ENCODE peak calls at places on chromosomes 5 and 9, in five cellular contexts. D is prostate gland, O is GM23248, N is MM.1S, C is sigmoid colon. R is an unnamed sample.

GRCh38 chr9:78158286-78158685 is 77.6 kb upstream of the CEP78 start:
- DNase-seq in O (no peak), D (no peak), N (no peak), C (no peak), R (no peak)

GRCh38 chr9:127344373-127344995 is 52.5 kb upstream of the SLC2A8 start:
- DNase-seq in C (no peak), D (no peak), N (no peak), O (peak; percentile 30), R (no peak)

GRCh38 chr9:3794005-3794404 is 268.2 kb upstream of the RFX3 start:
- DNase-seq in O (no peak), N (no peak), C (no peak), D (no peak), R (no peak)

GRCh38 chr9:16867571-16868311 is 2.7 kb downstream of the BNC2 start:
- DNase-seq in C (peak; percentile 82), N (no peak), O (peak; percentile 70), D (peak; percentile 10), R (no peak)

GRCh38 chr5:139236479-139236878 is 38.3 kb upstream of the SIL1 start:
- DNase-seq in D (no peak), C (no peak), O (no peak), N (no peak), R (no peak)

GRCh38 chr5:141605523-141606277 is 13.1 kb downstream of the DIAPH1 start:
- DNase-seq in D (no peak), C (peak; percentile 72), N (peak; percentile 95), O (no peak), R (no peak)

GRCh38 chr9:20526500-20527319 is 95.6 kb downstream of the MLLT3 start:
- DNase-seq in C (no peak), N (no peak), D (no peak), O (peak; percentile 33), R (no peak)

GRCh38 chr9:93192721-93193372 is 8.9 kb downstream of the WNK2 start:
- DNase-seq in D (no peak), N (no peak), O (no peak), C (no peak), R (no peak)

GRCh38 chr9:134205636-134206316 is 41.4 kb upstream of the RNU6ATAC start:
- DNase-seq in C (peak; percentile 78), N (no peak), O (peak; percentile 90), D (no peak), R (no peak)

GRCh38 chr9:108130896-108131295 is 641.3 kb upstream of the KLF4 start:
- DNase-seq in C (no peak), O (no peak), N (no peak), D (peak; percentile 51), R (no peak)

GRCh38 chr5:177476531-177477233 is 3.2 kb upstream of the DBN1 start:
- DNase-seq in C (peak; percentile 95), N (no peak), O (peak; percentile 70), D (no peak), R (no peak)

GRCh38 chr5:9212605-9213004 is 333.3 kb downstream of the SEMA5A start:
- DNase-seq in N (no peak), O (peak; percentile 55), C (no peak), D (no peak), R (no peak)

GRCh38 chr9:37956423-37956820 is 52.5 kb upstream of the SLC25A51 start:
- DNase-seq in D (no peak), N (no peak), C (no peak), O (no peak), R (no peak)

GRCh38 chr5:86814315-86814714 is 196.6 kb downstream of the COX7C start:
- DNase-seq in C (no peak), N (no peak), D (no peak), O (no peak), R (no peak)

GRCh38 chr9:3509926-3510325 is 15.9 kb downstream of the RFX3 start:
- DNase-seq in C (no peak), N (no peak), D (no peak), O (no peak), R (no peak)

GRCh38 chr5:73591102-73591695 is 25.7 kb downstream of the UTP15 start:
- DNase-seq in D (peak; percentile 82), O (peak; percentile 89), N (peak; percentile 68), C (no peak), R (no peak)

GRCh38 chr5:1732238-1732880 is 67.3 kb downstream of the MRPL36 start:
- DNase-seq in O (no peak), C (no peak), D (peak; percentile 4), N (no peak), R (peak; percentile 67)

GRCh38 chr9:110089681-110090370 is 118.1 kb downstream of the C9orf152 start:
- DNase-seq in N (no peak), C (no peak), O (no peak), D (peak; percentile 22), R (no peak)

GRCh38 chr5:112479418-112479817 is 60.3 kb upstream of the EPB41L4A start:
- DNase-seq in C (no peak), D (peak; percentile 56), N (no peak), O (peak; percentile 56), R (no peak)

GRCh38 chr5:32522429-32523143 is 62.8 kb upstream of the SUB1 start:
- DNase-seq in N (no peak), D (no peak), O (peak; percentile 80), C (no peak), R (no peak)

GRCh38 chr9:93224591-93224990 is 40.7 kb downstream of the WNK2 start:
- DNase-seq in N (no peak), O (no peak), D (peak; percentile 37), C (no peak), R (no peak)

GRCh38 chr5:52269853-52270252 is 517.9 kb upstream of the ITGA1 start:
- DNase-seq in C (no peak), D (no peak), O (no peak), N (peak; percentile 50), R (no peak)

GRCh38 chr5:119105971-119106370 is 35.1 kb downstream of the DMXL1 start:
- DNase-seq in C (no peak), D (no peak), O (no peak), N (no peak), R (no peak)

GRCh38 chr9:124110307-124110915 is 98.8 kb downstream of the LHX2 start:
- DNase-seq in O (peak; percentile 81), D (peak; percentile 43), N (peak; percentile 70), C (no peak), R (no peak)

GRCh38 chr5:157175071-157175612 is 5.5 kb upstream of the ITK start:
- DNase-seq in C (no peak), N (no peak), O (no peak), D (no peak), R (no peak)

GRCh38 chr5:53343187-53343586 is 137.2 kb upstream of the FST start:
- DNase-seq in C (no peak), O (peak; percentile 97), N (no peak), D (no peak), R (no peak)

GRCh38 chr5:138439537-138440225 is 824 bp downstream of the REEP2 start:
- DNase-seq in N (no peak), C (no peak), O (no peak), D (no peak), R (no peak)

GRCh38 chr5:115766608-115767007 is 49.9 kb downstream of the CDO1 start:
- DNase-seq in N (no peak), D (no peak), C (no peak), O (no peak), R (no peak)

GRCh38 chr9:69130456-69131441 is 43.3 kb upstream of the TJP2 start:
- DNase-seq in N (no peak), C (no peak), D (no peak), O (peak; percentile 81), R (no peak)

GRCh38 chr5:156330141-156330870 is 3.3 kb downstream of the SGCD start:
- DNase-seq in O (peak; percentile 63), D (no peak), N (no peak), C (no peak), R (no peak)

GRCh38 chr9:128094166-128094949 is 26.3 kb downstream of the SLC25A25 start:
- DNase-seq in N (no peak), O (peak; percentile 99), C (peak; percentile 98), D (peak; percentile 94), R (peak; percentile 97)

GRCh38 chr5:152505442-152506042 is 100.5 kb upstream of the NMUR2 start:
- DNase-seq in N (peak; percentile 70), C (no peak), O (peak; percentile 70), D (peak; percentile 24), R (no peak)

GRCh38 chr5:68444833-68445232 is 229.3 kb downstream of the PIK3R1 start:
- DNase-seq in C (no peak), O (no peak), N (no peak), D (peak; percentile 7), R (no peak)

GRCh38 chr5:128384068-128384467 is 154.0 kb downstream of the FBN2 start:
- DNase-seq in D (no peak), N (no peak), O (no peak), C (no peak), R (no peak)

GRCh38 chr5:133205204-133205603 is 153.4 kb downstream of the HSPA4 start:
- DNase-seq in D (no peak), C (no peak), N (no peak), O (peak; percentile 17), R (no peak)

GRCh38 chr5:180803181-180804128 is 849 bp upstream of the MGAT1 start:
- DNase-seq in C (peak; percentile 82), O (peak; percentile 70), D (peak; percentile 59), N (peak; percentile 96), R (no peak)

DNA sequence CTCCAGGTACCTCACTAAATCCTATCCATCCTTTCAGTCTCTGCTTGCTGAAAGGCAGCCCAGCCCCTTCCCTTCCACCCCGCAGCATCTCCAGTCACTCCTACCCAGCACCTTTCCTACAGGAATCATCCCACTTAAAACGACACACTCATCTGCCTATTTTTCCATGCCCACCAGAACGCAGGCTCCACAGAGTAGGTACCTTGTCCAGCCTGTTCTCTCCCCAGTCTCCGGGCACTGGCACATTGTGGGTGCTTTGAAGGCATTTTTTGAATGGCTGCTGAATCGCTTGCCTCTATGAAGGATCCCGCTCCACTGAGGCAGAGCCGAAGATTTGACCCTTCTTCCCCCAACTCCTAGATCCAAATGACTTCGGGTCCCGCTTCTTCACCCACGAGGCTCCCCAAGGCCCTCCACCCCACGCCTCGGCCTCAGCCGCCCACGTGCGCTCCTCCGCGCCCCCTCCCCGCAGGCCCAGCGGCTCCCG is 15.6 kb downstream of the LHX6 start:
- DNase-seq in D (no peak), O (no peak), N (no peak), C (peak; percentile 19), R (no peak)
- H3K4me3 ChIP-seq in D (no peak overlapping the region), O (peak overlapping the region; percentile 25), N (no peak overlapping the region), C (peak overlapping the region; percentile 31), R (peak overlapping the region; percentile 69)

GRCh38 chr5:172983542-172984243 is at the start of gene ATP6V0E1:
- DNase-seq in C (peak; percentile 99), N (peak; percentile 90), O (peak; percentile 98), D (peak; percentile 97), R (peak; percentile 98)
- H3K27ac ChIP-seq in C (peak within 1 kb of the TSS; percentile 96), N (peak within 1 kb of the TSS; percentile 87), O (peak within 1 kb of the TSS; percentile 92), D (peak within 1 kb of the TSS; percentile 97), R (peak within 1 kb of the TSS; percentile 95)

GRCh38 chr9:35028341-35028740 is 38.8 kb downstream of the DNAJB5 start:
- DNase-seq in D (no peak), O (peak; percentile 51), C (no peak), N (no peak), R (no peak)
- H3K4me3 ChIP-seq in D (no peak overlapping the region), O (no peak overlapping the region), C (no peak overlapping the region), N (no peak overlapping the region), R (no peak overlapping the region)

DNA sequence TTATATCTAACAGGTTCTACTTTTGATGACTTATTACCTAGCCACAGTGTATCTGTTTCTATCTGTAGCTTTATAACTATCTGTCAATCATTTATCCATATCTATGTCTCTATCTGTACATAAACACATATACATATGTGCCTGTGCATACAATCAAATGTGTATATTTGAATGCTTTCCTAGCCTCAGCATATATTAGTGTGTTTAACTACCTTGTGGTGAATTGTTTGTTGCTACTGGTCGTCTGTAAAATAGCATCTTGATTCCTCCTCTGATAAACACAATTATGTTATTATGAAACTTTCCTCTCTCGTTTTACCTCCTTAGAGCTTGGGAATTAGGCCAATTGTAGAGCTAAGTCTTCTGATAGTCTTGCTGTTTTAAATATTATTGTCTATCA is 44.4 kb downstream of the PARP8 start:
- DNase-seq in N (no peak), D (no peak), C (no peak), O (no peak), R (no peak)
- H3K27ac ChIP-seq in N (peak overlapping the region; percentile 59), D (no peak overlapping the region), C (peak overlapping the region; percentile 3), O (no peak overlapping the region), R (no peak overlapping the region)